ENCODE peak calls at places on chromosomes 11 and 22, in seven cellular contexts. V is fibroblast of mammary gland, Z is pancreas, Y is MCF 10A, W is tibial nerve, U is progenitor cell of endocrine pancreas, C is WTC11. O is an unnamed sample.

GRCh38 chr11:131092469-131092868 is 176.2 kb upstream of the SNX19 start:
- DNase-seq in Y (no peak), W (no peak), C (no peak), U (no peak), Z (no peak), V (peak; percentile 25), O (no peak)

GRCh38 chr11:125372088-125372487 is 124.0 kb downstream of the FEZ1 start:
- DNase-seq in C (peak; percentile 20), U (no peak), Z (no peak), Y (no peak), W (no peak), V (no peak), O (no peak)

GRCh38 chr22:46062971-46063631 is 86.1 kb upstream of the WNT7B start:
- DNase-seq in W (peak; percentile 11), V (peak; percentile 37), C (peak; percentile 5), U (no peak), Y (peak; percentile 26), Z (peak; percentile 55), O (no peak)

GRCh38 chr11:11611381-11611780 is 10.4 kb downstream of the GALNT18 start:
- DNase-seq in Y (no peak), W (no peak), C (no peak), Z (no peak), U (no peak), V (no peak), O (no peak)

GRCh38 chr11:83662494-83662893 is 376.3 kb upstream of the CCDC90B start:
- DNase-seq in Y (no peak), U (no peak), W (no peak), Z (no peak), V (no peak), C (no peak), O (no peak)

GRCh38 chr11:128341280-128341679 is 246.1 kb downstream of the ETS1 start:
- DNase-seq in Y (no peak), V (peak; percentile 36), U (no peak), W (no peak), Z (no peak), C (no peak), O (no peak)

GRCh38 chr11:71311928-71312510 is 59.6 kb upstream of the SHANK2 start:
- DNase-seq in Z (no peak), C (no peak), Y (no peak), U (no peak), W (no peak), V (no peak), O (no peak)

GRCh38 chr22:19203839-19204238 is 25.3 kb upstream of the SLC25A1 start:
- DNase-seq in Y (no peak), W (no peak), Z (no peak), C (no peak), U (no peak), V (no peak), O (no peak)

GRCh38 chr22:46006379-46007002 is 29.5 kb upstream of the WNT7B start:
- DNase-seq in C (peak; percentile 92), Z (peak; percentile 95), Y (peak; percentile 91), V (peak; percentile 93), U (peak; percentile 86), W (peak; percentile 88), O (peak; percentile 83)

GRCh38 chr11:123174196-123175183 is 20.6 kb downstream of the CLMP start:
- DNase-seq in W (peak; percentile 58), Z (no peak), V (peak; percentile 99), Y (peak; percentile 97), C (no peak), U (no peak), O (peak; percentile 95)

GRCh38 chr22:43670545-43670944 is 141.6 kb downstream of the EFCAB6 start:
- DNase-seq in Z (no peak), Y (no peak), W (no peak), V (no peak), C (no peak), U (no peak), O (no peak)

DNA sequence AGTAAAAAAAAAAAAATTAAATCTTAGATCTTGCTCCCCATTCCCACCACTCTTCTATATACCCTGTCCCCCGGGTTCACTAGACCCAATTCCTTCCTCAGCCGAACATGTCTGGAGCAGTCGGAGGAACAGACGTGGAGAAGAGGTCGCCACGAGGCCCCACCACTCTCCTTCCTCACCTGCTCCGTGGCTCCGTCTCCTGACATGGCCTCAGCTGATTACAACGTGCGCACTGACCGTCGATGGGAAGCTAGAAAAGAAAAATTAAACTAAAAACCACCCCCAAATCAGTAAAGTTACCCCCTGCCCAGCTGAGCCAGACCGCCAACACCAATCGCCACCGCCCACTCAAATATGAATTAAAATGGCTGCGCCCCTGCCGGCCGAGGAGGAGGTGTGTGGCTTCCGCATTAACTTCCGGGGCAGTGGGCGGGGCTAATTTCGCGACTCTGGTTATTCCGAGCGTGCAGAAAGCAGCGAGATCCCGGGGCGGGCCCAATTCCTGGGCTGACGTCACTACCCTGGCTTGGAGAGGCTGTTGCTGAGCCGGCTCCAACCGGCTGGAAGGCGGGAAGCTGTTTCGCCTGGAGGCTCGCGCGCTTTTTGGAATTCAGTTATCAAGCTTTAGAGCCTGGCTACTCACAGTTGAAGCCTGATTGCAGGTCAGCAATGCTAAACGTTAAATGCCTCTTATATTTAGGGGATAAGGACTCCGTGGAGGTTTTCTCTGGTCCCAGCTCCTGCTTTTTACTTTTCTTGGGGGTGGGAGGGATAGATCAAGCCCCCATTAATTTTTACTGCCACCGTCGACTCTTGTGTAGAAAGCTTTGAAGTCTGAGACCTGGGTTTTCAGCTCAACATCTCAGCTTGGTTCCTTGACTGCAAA is at the start of gene CSTF3:
- DNase-seq in C (peak; percentile 100), V (peak; percentile 98), Z (peak; percentile 100), W (peak; percentile 100), U (peak; percentile 100), Y (peak; percentile 99), O (peak; percentile 95)
- TF ChIP-seq CTCF in C (no peak), V (peak; percentile 16), Z (peak; percentile 33), W (peak; percentile 80), U (peak; percentile 64), Y (peak; percentile 9), O (peak; percentile 23)

GRCh38 chr22:49321477-49322055 is 506.1 kb downstream of the BRD1 start:
- DNase-seq in U (no peak), V (no peak), Z (no peak), W (no peak), Y (no peak), C (no peak), O (no peak)

GRCh38 chr22:49322231-49322630 is 505.4 kb downstream of the BRD1 start:
- DNase-seq in C (no peak), Z (no peak), V (no peak), U (peak; percentile 2), Y (no peak), W (no peak), O (no peak)

GRCh38 chr22:49312601-49313000 is 515.1 kb downstream of the BRD1 start:
- DNase-seq in W (no peak), C (no peak), U (no peak), Y (no peak), V (no peak), Z (no peak), O (no peak)

GRCh38 chr22:49320714-49321476 is 506.8 kb downstream of the BRD1 start:
- DNase-seq in U (no peak), V (no peak), Z (no peak), Y (no peak), W (no peak), C (no peak), O (no peak)

GRCh38 chr22:49317369-49317768 is 510.3 kb downstream of the BRD1 start:
- DNase-seq in Z (no peak), V (no peak), U (no peak), W (no peak), Y (no peak), C (no peak), O (no peak)
- TF ChIP-seq CTCF in Z (no peak), V (no peak), U (peak; percentile 29), W (no peak), Y (no peak), C (no peak), O (no peak)

GRCh38 chr11:22926341-22926740 is 66.1 kb upstream of the CCDC179 start:
- DNase-seq in V (no peak), C (no peak), W (no peak), U (no peak), Z (no peak), Y (no peak), O (no peak)

GRCh38 chr11:22930816-22931594 is 70.7 kb upstream of the CCDC179 start:
- DNase-seq in U (no peak), C (no peak), W (no peak), V (no peak), Z (no peak), Y (no peak), O (no peak)

GRCh38 chr11:22927793-22928192 is 67.5 kb upstream of the CCDC179 start:
- DNase-seq in Z (no peak), Y (no peak), C (no peak), U (no peak), V (no peak), W (no peak), O (no peak)

GRCh38 chr11:22923561-22923960 is 63.3 kb upstream of the CCDC179 start:
- DNase-seq in V (no peak), W (no peak), Y (no peak), C (no peak), Z (no peak), U (no peak), O (no peak)

GRCh38 chr11:22928207-22928917 is 68.1 kb upstream of the CCDC179 start:
- DNase-seq in C (no peak), Z (no peak), W (no peak), V (no peak), Y (peak; percentile 4), U (no peak), O (no peak)
- TF ChIP-seq CTCF in C (no peak), Z (no peak), W (no peak), V (peak; percentile 6), Y (no peak), U (peak; percentile 20), O (no peak)

GRCh38 chr11:64802370-64803162 is 448 bp downstream of the MAP4K2 start:
- DNase-seq in C (peak; percentile 25), Z (peak; percentile 87), W (no peak), U (no peak), V (no peak), Y (no peak), O (no peak)

GRCh38 chr11:64800633-64801464 is 2.2 kb downstream of the MAP4K2 start:
- DNase-seq in U (no peak), Z (peak; percentile 76), C (no peak), V (no peak), W (no peak), Y (no peak), O (no peak)

GRCh38 chr11:64799256-64799924 is 3.6 kb downstream of the MAP4K2 start:
- DNase-seq in U (no peak), Z (peak; percentile 35), C (no peak), V (no peak), Y (no peak), W (no peak), O (no peak)

GRCh38 chr11:64801591-64802369 is 1.2 kb downstream of the MAP4K2 start:
- DNase-seq in V (no peak), Y (no peak), C (no peak), Z (peak; percentile 77), W (no peak), U (no peak), O (no peak)

DNA sequence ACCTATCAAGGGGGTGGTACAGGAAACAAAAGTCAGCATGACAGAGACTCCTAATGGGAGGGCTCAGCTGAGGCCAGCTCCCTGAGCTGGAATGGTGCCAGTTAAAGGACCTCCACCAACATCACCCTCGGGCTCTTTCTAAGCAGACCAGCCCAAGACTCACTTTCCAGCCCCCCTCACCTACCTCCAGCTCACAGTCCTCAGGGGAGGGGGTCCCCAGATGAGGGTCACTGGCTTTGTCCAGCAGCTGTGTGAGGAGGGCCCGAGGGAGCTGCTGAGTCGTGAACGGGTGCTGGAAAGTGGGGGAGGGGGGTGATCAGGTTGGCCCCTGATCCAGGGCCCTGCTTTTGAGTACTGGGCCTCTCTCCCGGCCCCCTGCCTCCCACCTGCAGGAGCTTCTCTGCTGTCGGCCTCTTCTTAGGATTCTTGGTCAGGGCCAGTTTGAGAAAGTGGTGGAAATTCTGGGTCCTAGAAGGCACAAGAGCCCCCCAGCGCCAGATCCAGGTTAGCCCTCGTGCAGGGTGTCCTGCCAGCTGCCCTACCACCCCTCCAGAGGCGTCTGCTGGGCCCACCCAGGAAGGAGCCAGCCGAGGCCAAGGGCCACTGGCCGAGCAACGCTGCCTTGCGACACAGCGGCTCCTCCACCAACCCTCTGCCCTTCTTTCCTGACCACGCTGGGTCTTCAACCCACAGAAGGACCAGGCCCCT is 2.9 kb downstream of the MAP4K2 start:
- DNase-seq in W (no peak), C (no peak), V (no peak), Z (peak; percentile 58), U (no peak), Y (no peak), O (no peak)
- TF ChIP-seq CTCF in W (no peak), C (no peak), V (no peak), Z (no peak), U (no peak), Y (no peak), O (no peak)

O was measured in AG09319.